ENCODE peak calls at places on chromosomes 12 and 14, in four cellular contexts. J is right lobe of liver, C is dorsolateral prefrontal cortex, D is RWPE2. O is an unnamed sample.
A peak's percentile ranks its signal among the peaks of the same experiment; 100 is the strongest.

GRCh38 chr14:102316048-102316745 is 3.3 kb upstream of the ZNF839 start:
- DNase-seq in J (no peak), C (no peak), D (no peak), O (no peak)

GRCh38 chr14:25150934-25151790 is 101.2 kb upstream of the STXBP6 start:
- DNase-seq in D (no peak), C (no peak), J (no peak), O (no peak)

GRCh38 chr12:57210926-57211700 is 5.5 kb upstream of the NXPH4 start:
- DNase-seq in D (no peak), C (no peak), J (no peak), O (no peak)

GRCh38 chr12:98741615-98742265 is 96.7 kb downstream of the APAF1 start:
- DNase-seq in J (no peak), C (no peak), D (no peak), O (no peak)

GRCh38 chr12:70985850-70986249 is 65.3 kb upstream of the PTPRR start:
- DNase-seq in C (no peak), J (no peak), D (no peak), O (no peak)

GRCh38 chr12:19113464-19113863 is 16.1 kb upstream of the PLEKHA5 start:
- DNase-seq in C (no peak), J (no peak), D (no peak), O (no peak)

GRCh38 chr14:64417042-64417770 is 29.1 kb downstream of the MTHFD1 start:
- DNase-seq in D (no peak), C (no peak), J (no peak), O (no peak)

GRCh38 chr14:71932229-71932951 is at the start of gene RGS6:
- DNase-seq in D (no peak), C (peak; percentile 46), J (peak; percentile 23), O (no peak)

GRCh38 chr12:24778486-24779304 is 170.2 kb downstream of the BCAT1 start:
- DNase-seq in J (no peak), D (no peak), C (no peak), O (no peak)

GRCh38 chr12:58640314-58640713 is 280.0 kb downstream of the LRIG3 start:
- DNase-seq in C (no peak), D (no peak), J (no peak), O (no peak)

GRCh38 chr12:132218915-132219314 is 74.7 kb downstream of the NOC4L start:
- DNase-seq in J (no peak), C (no peak), D (no peak), O (no peak)

GRCh38 chr12:57094194-57095160 is 5.6 kb downstream of the NAB2 start:
- DNase-seq in D (no peak), C (no peak), J (no peak), O (no peak)

GRCh38 chr14:35556548-35556947 is 22.6 kb downstream of the INSM2 start:
- DNase-seq in C (no peak), D (no peak), J (no peak), O (no peak)

GRCh38 chr12:93964936-93965335 is 183.4 kb upstream of the PLXNC1 start:
- DNase-seq in J (no peak), C (no peak), D (no peak), O (no peak)

GRCh38 chr12:130613131-130613530 is 103.0 kb downstream of the RIMBP2 start:
- DNase-seq in J (no peak), C (no peak), D (no peak), O (no peak)

GRCh38 chr12:126727656-126728055 is 1539.3 kb upstream of the TMEM132C start:
- DNase-seq in J (no peak), C (no peak), D (no peak), O (no peak)

GRCh38 chr12:46558696-46559095 is 186.1 kb upstream of the SLC38A2 start:
- DNase-seq in J (no peak), C (no peak), D (no peak), O (no peak)

GRCh38 chr12:47797432-47797831 is 22.3 kb downstream of the HDAC7 start:
- DNase-seq in C (no peak), J (peak; percentile 63), D (no peak), O (peak; percentile 68)

GRCh38 chr12:84874125-84874824 is 38.3 kb downstream of the SLC6A15 start:
- DNase-seq in C (no peak), D (no peak), J (no peak), O (no peak)

DNA sequence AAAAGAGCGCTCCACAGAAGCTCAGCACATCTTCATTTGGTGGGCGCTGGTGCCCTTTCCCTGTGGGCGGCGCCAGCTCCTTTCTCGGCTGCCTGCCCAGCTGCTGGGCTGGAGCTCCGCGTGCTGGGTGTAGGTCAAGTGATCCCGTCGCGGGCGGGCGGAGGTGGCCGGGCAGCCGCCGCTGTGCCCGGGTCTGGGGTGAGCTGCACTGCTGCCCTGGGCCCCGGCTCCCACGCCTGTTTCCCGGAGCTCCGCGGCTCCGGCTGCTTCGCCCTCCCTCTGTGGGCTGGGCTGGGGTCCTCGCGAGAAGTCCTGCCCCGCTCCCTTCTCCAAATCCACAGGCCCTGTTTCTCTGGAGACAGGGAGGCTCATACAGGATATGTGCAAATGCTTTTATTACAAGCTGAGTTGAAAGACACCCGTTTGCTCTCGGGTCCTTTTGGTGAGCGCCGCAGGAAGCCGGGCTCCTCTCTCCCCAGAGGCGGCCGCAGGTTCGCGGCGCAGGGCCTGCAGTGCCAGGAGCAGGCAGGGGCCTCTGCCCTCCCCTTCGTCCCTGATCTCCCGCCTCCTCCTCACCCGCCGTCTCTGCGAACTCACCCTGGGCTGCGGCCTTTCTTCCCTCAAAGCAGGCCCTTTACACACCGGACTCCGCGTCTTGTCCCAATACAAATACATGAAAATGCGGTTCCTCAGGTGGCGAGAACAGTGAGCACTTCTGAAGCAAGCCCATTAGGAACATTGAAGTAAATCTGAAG is 67.8 kb upstream of the CAPRIN2 start:
- DNase-seq in D (no peak), C (peak; percentile 74), J (peak; percentile 84), O (peak; percentile 64)
- H3K4me3 ChIP-seq in D (no peak overlapping the region), C (peak overlapping the region; percentile 46), J (peak overlapping the region; percentile 55), O (peak overlapping the region; percentile 48)

GRCh38 chr14:68971411-68972035 is 7.6 kb downstream of the ACTN1 start:
- DNase-seq in C (no peak), J (no peak), D (no peak), O (no peak)

GRCh38 chr14:68969278-68969677 is 9.8 kb downstream of the ACTN1 start:
- DNase-seq in D (no peak), J (no peak), C (no peak), O (no peak)

GRCh38 chr14:68968721-68969120 is 10.4 kb downstream of the ACTN1 start:
- DNase-seq in J (no peak), C (no peak), D (no peak), O (no peak)

GRCh38 chr14:68970736-68971135 is 8.4 kb downstream of the ACTN1 start:
- DNase-seq in J (no peak), D (no peak), C (no peak), O (no peak)

DNA sequence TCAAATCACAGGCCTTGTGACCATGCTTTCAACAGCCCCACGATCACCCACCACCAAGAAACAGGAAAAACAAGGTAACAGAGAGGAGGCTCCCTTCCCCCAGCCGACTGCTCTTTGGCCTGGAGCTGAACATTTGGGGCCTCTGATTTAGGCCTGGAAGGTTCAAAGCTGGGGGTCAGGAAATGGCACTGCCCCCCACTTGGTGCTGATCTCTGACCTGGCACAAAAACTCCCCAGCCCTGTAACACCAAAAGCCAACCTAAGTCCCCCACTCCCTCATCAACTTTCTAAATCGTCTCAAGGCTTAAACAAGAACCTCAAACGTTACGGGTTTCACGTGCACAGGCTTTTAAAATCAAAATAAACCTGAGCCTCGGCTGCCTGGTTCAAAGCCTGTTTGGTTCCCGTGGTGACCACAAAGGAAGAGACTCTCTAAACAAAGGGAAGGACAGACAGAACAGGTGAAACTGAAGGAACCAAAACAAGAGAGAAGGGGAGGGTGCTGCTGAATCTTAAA is 8.9 kb downstream of the ACTN1 start:
- DNase-seq in J (no peak), C (no peak), D (no peak), O (no peak)
- H3K27ac ChIP-seq in J (peak overlapping the region; percentile 24), C (peak overlapping the region; percentile 65), D (peak overlapping the region; percentile 98), O (peak overlapping the region; percentile 95)

GRCh38 chr12:16608346-16608745 is 2.4 kb upstream of the LMO3 start:
- DNase-seq in C (no peak), J (no peak), D (no peak), O (no peak)

GRCh38 chr12:16610006-16610520 is 4.1 kb upstream of the LMO3 start:
- DNase-seq in C (no peak), D (no peak), J (no peak), O (no peak)

GRCh38 chr12:16607895-16608294 is 1.9 kb upstream of the LMO3 start:
- DNase-seq in J (no peak), D (no peak), C (no peak), O (no peak)

GRCh38 chr12:16610743-16611142 is 4.8 kb upstream of the LMO3 start:
- DNase-seq in D (no peak), J (no peak), C (no peak), O (no peak)

DNA sequence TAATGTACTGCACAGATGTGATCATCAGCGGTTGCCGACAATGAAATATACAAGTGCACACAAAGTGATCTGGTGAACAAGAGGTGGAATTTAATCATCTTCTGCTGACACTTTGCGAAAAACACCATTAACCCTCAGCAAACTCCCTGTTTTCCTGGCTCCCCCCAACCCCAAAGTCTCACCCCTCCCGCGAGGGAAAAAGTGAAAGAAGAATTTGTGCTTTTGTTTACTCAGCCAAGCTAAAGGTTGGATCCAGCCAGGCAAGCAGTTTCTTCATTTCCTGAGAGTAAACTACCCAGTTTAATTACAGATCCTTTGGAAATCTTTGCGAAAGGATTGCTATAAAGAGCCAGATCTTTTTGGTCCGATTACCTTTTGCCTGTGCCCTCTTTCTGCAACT is 3.2 kb upstream of the LMO3 start:
- DNase-seq in D (no peak), C (no peak), J (no peak), O (no peak)
- H3K4me3 ChIP-seq in D (no peak overlapping the region), C (peak overlapping the region; percentile 64), J (peak overlapping the region; percentile 20), O (no peak overlapping the region)

GRCh38 chr12:115972241-115972640 is 305.3 kb downstream of the MED13L start:
- DNase-seq in C (no peak), J (no peak), D (no peak), O (no peak)
- H3K27ac ChIP-seq in C (no peak overlapping the region), J (no peak overlapping the region), D (no peak overlapping the region), O (no peak overlapping the region)

GRCh38 chr14:85934886-85935254 is 404.9 kb downstream of the FLRT2 start:
- DNase-seq in D (no peak), C (no peak), J (no peak), O (no peak)
- H3K4me3 ChIP-seq in D (peak overlapping the region; percentile 33), C (peak overlapping the region; percentile 49), J (peak overlapping the region; percentile 52), O (peak overlapping the region; percentile 56)

GRCh38 chr14:68012861-68013260 is 193.3 kb downstream of the RAD51B start:
- DNase-seq in J (no peak), C (no peak), D (no peak), O (no peak)

GRCh38 chr14:68013326-68013725 is 193.7 kb downstream of the RAD51B start:
- DNase-seq in J (no peak), D (no peak), C (no peak), O (no peak)

GRCh38 chr14:68011629-68012028 is 192.1 kb downstream of the RAD51B start:
- DNase-seq in D (no peak), J (no peak), C (no peak), O (no peak)

DNA sequence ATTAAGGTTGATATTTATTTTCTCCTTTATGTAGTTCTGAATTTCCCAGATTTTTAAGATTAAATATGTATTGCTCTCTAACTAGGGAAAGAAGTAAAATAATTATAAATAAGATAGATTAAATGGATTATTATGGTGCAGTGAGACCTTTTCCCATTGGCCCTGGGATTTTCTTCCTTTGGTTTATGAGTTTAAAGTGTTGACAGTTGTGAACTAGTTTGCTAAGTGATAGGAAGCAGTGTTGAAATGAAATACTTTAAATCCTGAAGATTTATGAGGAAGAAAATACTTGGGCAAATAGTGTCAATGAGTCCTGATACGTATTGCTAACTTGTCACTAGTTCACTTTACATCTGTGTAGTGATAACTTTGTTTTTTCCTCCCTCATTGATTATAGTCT is 188.9 kb downstream of the RAD51B start:
- DNase-seq in D (no peak), J (no peak), C (no peak), O (no peak)
- H3K27ac ChIP-seq in D (no peak overlapping the region), J (no peak overlapping the region), C (no peak overlapping the region), O (no peak overlapping the region)